ENCODE peak calls at places on chromosomes 3 and 15, in ten cellular contexts. F is psoas muscle, H is AG04450, A is right atrium auricular region, L is left ventricle myocardium inferior, O is upper lobe of right lung, C is K562, R is heart right ventricle, X is RWPE2, S is uterus. G is an unnamed sample.

GRCh38 chr3:142028174-142028833 is 121.0 kb downstream of the TFDP2 start:
- DNase-seq in R (no peak), F (no peak), X (no peak), C (peak), O (no peak), L (no peak), S (no peak), H (peak), A (no peak), G (no peak)

GRCh38 chr3:184250167-184250828 is 826 bp downstream of the EEF1AKMT4 start:
- DNase-seq in F (peak), O (peak), H (peak), L (peak), C (peak), A (peak), R (peak), S (peak), X (peak), G (peak)

GRCh38 chr3:39499651-39500273 is 32.3 kb downstream of the MOBP start:
- DNase-seq in H (no peak), R (no peak), L (no peak), O (no peak), A (no peak), S (no peak), C (no peak), X (no peak), F (no peak), G (no peak)

GRCh38 chr3:167811071-167811470 is 75.5 kb downstream of the SERPINI1 start:
- DNase-seq in L (no peak), F (no peak), X (no peak), S (no peak), A (no peak), C (no peak), O (no peak), H (no peak), R (no peak), G (no peak)

GRCh38 chr15:56038015-56038414 is 44.6 kb upstream of the NEDD4 start:
- DNase-seq in A (no peak), X (no peak), F (no peak), H (no peak), O (no peak), S (no peak), R (no peak), L (no peak), C (no peak), G (no peak)

GRCh38 chr3:195867631-195868335 is 40.6 kb downstream of the TNK2 start:
- DNase-seq in C (no peak), O (peak), R (no peak), S (no peak), A (no peak), L (no peak), X (peak), H (no peak), F (no peak), G (no peak)

GRCh38 chr3:41362638-41363559 is 163.6 kb downstream of the CTNNB1 start:
- DNase-seq in C (no peak), X (no peak), O (no peak), F (no peak), H (no peak), A (no peak), R (no peak), L (no peak), S (no peak), G (no peak)

GRCh38 chr15:50676799-50677483 is 9.7 kb downstream of the TRPM7 start:
- DNase-seq in H (no peak), R (no peak), S (no peak), F (no peak), L (no peak), O (no peak), C (peak), X (no peak), A (no peak), G (no peak)

GRCh38 chr15:56241374-56242085 is 2.1 kb downstream of the RFX7 start:
- DNase-seq in C (no peak), S (no peak), X (no peak), R (no peak), F (no peak), O (no peak), H (no peak), A (no peak), L (no peak), G (no peak)

GRCh38 chr3:144810150-144810549 is 838.5 kb downstream of the DIPK2A start:
- DNase-seq in H (no peak), X (no peak), C (no peak), S (no peak), O (no peak), F (no peak), L (no peak), A (no peak), R (no peak), G (no peak)

GRCh38 chr3:48432411-48433371 is 2.8 kb upstream of the PLXNB1 start:
- DNase-seq in A (no peak), H (no peak), X (peak), S (peak), C (no peak), F (no peak), O (no peak), L (no peak), R (no peak), G (no peak)

GRCh38 chr15:76342382-76343201 is 6.0 kb downstream of the ISL2 start:
- DNase-seq in X (no peak), A (no peak), O (no peak), L (no peak), C (no peak), S (no peak), H (no peak), F (no peak), R (no peak), G (no peak)

GRCh38 chr15:90049030-90049429 is 47.9 kb downstream of the ZNF710 start:
- DNase-seq in R (no peak), A (no peak), F (peak), X (no peak), S (no peak), H (no peak), C (no peak), L (no peak), O (no peak), G (no peak)

GRCh38 chr3:14297784-14298236 is 104.6 kb upstream of the SLC6A6 start:
- DNase-seq in C (no peak), F (peak), O (no peak), X (no peak), R (peak), S (peak), L (peak), A (no peak), H (no peak), G (peak)

GRCh38 chr3:11459147-11459837 is 184.4 kb downstream of the VGLL4 start:
- DNase-seq in H (no peak), R (no peak), O (no peak), L (no peak), A (no peak), X (no peak), C (no peak), F (no peak), S (no peak), G (no peak)

GRCh38 chr15:79332824-79333510 is 22.1 kb downstream of the TMED3 start:
- DNase-seq in C (no peak), F (no peak), R (no peak), S (no peak), A (no peak), H (no peak), L (no peak), O (no peak), X (no peak), G (no peak)

GRCh38 chr15:79329186-79329611 is 18.3 kb downstream of the TMED3 start:
- DNase-seq in X (no peak), R (no peak), C (peak), L (no peak), S (no peak), A (no peak), O (no peak), H (peak), F (no peak), G (no peak)
- H3K27ac ChIP-seq in X (peak), R (no peak), C (peak), L (no peak), S (no peak), A (no peak), O (no peak), H (peak), F (no peak), G (no peak)

DNA sequence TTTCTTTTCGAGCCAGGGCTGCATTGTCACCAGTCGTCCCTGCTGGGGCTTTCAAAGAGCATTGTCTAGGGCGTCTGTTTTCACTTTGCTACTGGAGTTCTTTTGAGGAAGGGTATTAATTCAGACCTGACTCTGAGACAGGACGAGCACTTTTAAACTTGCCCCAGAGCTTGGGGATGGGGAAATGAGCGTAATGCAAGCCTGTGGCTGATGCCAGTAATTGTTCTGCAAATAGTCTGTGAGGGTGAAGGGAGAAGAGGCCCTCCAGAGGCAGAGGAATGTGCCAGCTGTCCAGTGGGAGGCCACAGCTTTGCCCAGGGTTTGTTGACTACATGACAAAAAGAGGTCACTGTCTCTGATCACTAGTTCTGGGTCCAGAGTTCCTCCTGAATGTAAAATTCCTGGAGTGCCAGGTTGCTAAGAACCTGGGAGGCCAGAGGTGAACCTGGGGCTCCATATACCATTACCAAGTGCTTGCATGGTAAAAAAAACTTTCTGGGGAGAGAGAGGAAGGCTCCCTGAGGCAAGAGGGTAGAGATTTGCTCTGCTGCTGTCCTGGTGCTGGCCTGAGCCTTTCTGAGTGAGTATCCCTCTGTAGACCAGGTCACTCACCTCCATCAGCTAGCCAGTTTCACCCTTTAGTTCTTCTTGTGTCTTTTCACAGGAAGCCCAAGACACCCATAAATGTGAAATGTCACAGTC is 14.8 kb downstream of the EEFSEC start:
- DNase-seq in S (no peak), X (no peak), C (no peak), O (no peak), A (no peak), H (no peak), R (no peak), L (no peak), F (peak), G (no peak)
- H3K27ac ChIP-seq in S (no peak), X (no peak), C (no peak), O (no peak), A (peak), H (no peak), R (peak), L (peak), F (peak), G (no peak)

GRCh38 chr15:40306371-40306770 is 1.4 kb downstream of the PLCB2 start:
- DNase-seq in R (no peak), H (no peak), O (peak), S (no peak), X (peak), C (no peak), A (no peak), F (no peak), L (no peak), G (peak)
- H3K27ac ChIP-seq in R (no peak), H (no peak), O (peak), S (no peak), X (no peak), C (no peak), A (no peak), F (no peak), L (no peak), G (no peak)

GRCh38 chr3:170346481-170347125 is 10.9 kb upstream of the SKIL start:
- DNase-seq in F (no peak), R (no peak), X (no peak), O (no peak), H (no peak), L (no peak), C (no peak), S (no peak), A (no peak), G (no peak)

GRCh38 chr3:170350515-170351413 is 6.8 kb upstream of the SKIL start:
- DNase-seq in C (no peak), F (no peak), R (no peak), H (no peak), A (no peak), X (no peak), L (no peak), O (no peak), S (peak), G (no peak)

GRCh38 chr3:170344971-170345370 is 12.5 kb upstream of the SKIL start:
- DNase-seq in X (no peak), C (no peak), A (no peak), L (no peak), R (no peak), S (no peak), F (no peak), O (no peak), H (no peak), G (no peak)
- H3K27ac ChIP-seq in X (peak), C (peak), A (no peak), L (no peak), R (no peak), S (no peak), F (no peak), O (no peak), H (no peak), G (no peak)

DNA sequence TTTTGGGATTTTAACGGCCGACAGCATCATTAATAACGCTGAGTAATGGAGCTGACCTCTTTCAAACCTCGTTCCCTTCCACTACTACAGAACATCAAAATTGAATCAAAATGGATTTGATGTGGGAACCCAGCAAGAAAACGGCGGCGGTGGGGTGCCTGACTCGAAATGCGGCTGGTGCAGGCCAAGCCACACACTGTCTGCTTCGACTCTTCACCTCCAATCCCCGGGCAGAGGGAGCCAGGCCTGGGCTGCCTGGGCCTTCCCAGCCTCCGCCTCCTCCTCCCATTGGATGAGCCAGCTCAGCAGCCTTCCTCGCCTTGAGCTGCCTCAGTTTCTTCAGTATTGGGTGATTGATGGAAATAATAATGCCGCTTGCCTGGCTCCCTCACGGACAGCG is 11.3 kb upstream of the MEGF11 start:
- DNase-seq in C (no peak), S (no peak), X (no peak), H (no peak), L (no peak), A (no peak), F (no peak), R (no peak), O (no peak), G (no peak)
- H3K27ac ChIP-seq in C (no peak), S (no peak), X (no peak), H (no peak), L (no peak), A (no peak), F (no peak), R (no peak), O (no peak), G (no peak)

GRCh38 chr3:4586381-4586780 is 93.2 kb downstream of the ITPR1 start:
- DNase-seq in C (no peak), L (no peak), F (no peak), R (no peak), A (no peak), X (no peak), S (no peak), O (no peak), H (no peak), G (no peak)

GRCh38 chr3:4587061-4587837 is 94.1 kb downstream of the ITPR1 start:
- DNase-seq in F (no peak), H (no peak), A (no peak), R (no peak), C (no peak), S (no peak), X (no peak), O (no peak), L (no peak), G (no peak)

GRCh38 chr3:4582634-4583033 is 89.5 kb downstream of the ITPR1 start:
- DNase-seq in H (no peak), O (no peak), A (no peak), X (no peak), F (no peak), S (no peak), C (no peak), R (no peak), L (no peak), G (no peak)

GRCh38 chr3:4583441-4583840 is 90.3 kb downstream of the ITPR1 start:
- DNase-seq in H (peak), X (no peak), O (no peak), A (no peak), F (no peak), S (peak), L (no peak), R (no peak), C (no peak), G (no peak)

DNA sequence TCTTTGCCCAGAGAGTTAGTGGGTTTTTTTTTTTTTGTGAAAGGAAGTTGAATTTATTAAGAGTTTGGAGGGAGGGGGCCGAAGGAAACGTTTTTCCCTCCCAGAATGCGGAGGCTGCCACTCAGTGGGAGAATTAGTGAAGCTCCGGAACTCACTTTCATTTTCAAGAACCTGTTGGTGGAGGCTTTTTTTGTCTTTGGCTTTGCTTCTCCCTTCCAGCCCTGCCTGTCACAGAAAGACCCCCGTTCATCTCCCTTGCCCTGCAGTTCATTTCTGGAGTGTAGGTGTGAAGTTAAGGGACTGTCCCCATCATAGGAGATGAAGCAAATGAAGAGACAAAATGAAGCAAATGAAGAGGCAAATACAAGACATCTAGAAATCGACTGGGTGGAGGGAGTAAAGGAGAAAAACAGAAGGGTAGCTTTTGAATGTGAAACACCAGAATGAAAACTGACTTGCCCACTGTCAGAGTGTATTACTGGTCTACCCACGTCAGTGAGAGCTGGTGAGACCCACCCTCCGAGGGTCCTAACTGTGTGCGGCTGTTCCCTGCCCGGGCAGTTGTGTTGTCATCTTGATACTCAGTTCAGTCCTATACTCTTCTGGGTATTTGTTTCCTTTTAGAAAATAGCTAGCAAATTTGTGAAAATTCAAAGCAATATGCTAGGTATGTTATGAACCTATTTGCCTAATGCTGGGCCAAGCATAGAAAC is 91.5 kb downstream of the ITPR1 start:
- DNase-seq in A (no peak), O (no peak), H (no peak), R (no peak), C (no peak), S (peak), F (no peak), X (no peak), L (no peak), G (no peak)
- H3K27ac ChIP-seq in A (peak), O (peak), H (peak), R (peak), C (no peak), S (peak), F (peak), X (no peak), L (peak), G (no peak)

DNA sequence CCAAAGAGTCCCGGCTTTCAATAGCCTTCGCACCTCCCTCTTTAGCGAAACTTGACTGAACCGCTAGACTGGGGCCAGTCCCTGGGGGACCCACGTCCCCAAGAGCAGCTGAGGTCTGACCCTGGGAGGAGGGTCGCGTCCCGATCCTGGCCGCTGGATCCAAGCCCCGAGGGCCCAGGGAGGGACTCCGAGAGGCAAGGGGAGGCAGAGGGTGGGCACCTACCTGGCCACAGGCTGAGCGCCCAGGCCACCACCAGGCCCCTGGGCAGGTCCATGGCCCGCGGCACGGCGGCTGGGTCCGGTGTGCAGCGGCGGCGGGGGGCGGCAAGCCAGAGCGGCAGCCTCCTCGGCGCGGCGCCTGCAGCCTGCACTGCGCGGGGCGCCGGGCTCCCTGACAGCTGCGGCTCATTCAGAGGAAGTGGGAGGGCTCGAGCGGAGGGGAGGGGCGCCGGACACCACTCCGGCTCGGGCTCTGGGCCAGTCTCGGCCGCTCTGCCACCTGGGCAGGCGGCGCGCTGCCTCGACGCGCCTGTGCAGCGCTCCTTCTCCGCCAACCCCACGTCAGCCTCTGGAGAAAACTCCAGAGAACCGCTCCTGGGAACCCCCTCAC is at the start of gene ITGA11:
- DNase-seq in A (peak), R (peak), F (peak), X (peak), C (no peak), S (peak), L (peak), O (peak), H (no peak), G (no peak)
- H3K27ac ChIP-seq in A (peak), R (peak), F (no peak), X (no peak), C (no peak), S (peak), L (peak), O (peak), H (no peak), G (no peak)

G was measured in substantia nigra.